ENCODE peak calls at places on chromosomes 2 and 18, in five cellular contexts. W, S, G, V and O are unnamed samples.

GRCh38 chr2:16214861-16215260 is 274.5 kb downstream of the MYCN start:
- DNase-seq in W (no peak), S (no peak), V (no peak), G (no peak), O (no peak)

GRCh38 chr2:150137338-150137737 is 350.1 kb downstream of the RND3 start:
- DNase-seq in G (no peak), S (no peak), W (no peak), V (no peak), O (peak)

GRCh38 chr2:171523339-171523931 is 1.2 kb downstream of the CYBRD1 start:
- DNase-seq in G (peak), S (peak), V (peak), W (peak), O (peak)

GRCh38 chr18:74389991-74390390 is 67.1 kb downstream of the DIPK1C start:
- DNase-seq in V (no peak), W (no peak), S (no peak), G (no peak), O (no peak)

GRCh38 chr2:16201876-16202642 is 261.7 kb downstream of the MYCN start:
- DNase-seq in S (no peak), G (no peak), V (no peak), W (no peak), O (peak)

GRCh38 chr2:84694088-84694622 is 177.9 kb downstream of the DNAH6 start:
- DNase-seq in V (no peak), G (no peak), W (no peak), S (peak), O (no peak)

GRCh38 chr2:162967137-162967536 is 128.6 kb upstream of the KCNH7 start:
- DNase-seq in V (no peak), G (no peak), W (no peak), S (no peak), O (no peak)

GRCh38 chr2:36568533-36569246 is 29.3 kb downstream of the FEZ2 start:
- DNase-seq in V (no peak), G (peak), S (peak), W (peak), O (peak)

GRCh38 chr2:168208652-168209051 is 38.7 kb downstream of the STK39 start:
- DNase-seq in V (no peak), W (no peak), S (no peak), G (peak), O (no peak)

GRCh38 chr2:100813527-100813926 is 6.4 kb upstream of the NPAS2 start:
- DNase-seq in S (no peak), G (peak), V (no peak), W (peak), O (peak)

GRCh38 chr2:168002021-168002553 is 245.3 kb downstream of the STK39 start:
- DNase-seq in G (peak), S (no peak), V (no peak), W (peak), O (peak)

GRCh38 chr2:183091954-183092345 is 13.4 kb downstream of the DUSP19 start:
- DNase-seq in V (no peak), G (no peak), W (no peak), S (no peak), O (no peak)

GRCh38 chr2:183091318-183091953 is 12.9 kb downstream of the DUSP19 start:
- DNase-seq in V (no peak), S (no peak), W (no peak), G (no peak), O (no peak)

GRCh38 chr2:183089192-183089851 is 10.8 kb downstream of the DUSP19 start:
- DNase-seq in W (no peak), V (no peak), S (no peak), G (no peak), O (no peak)

GRCh38 chr2:183088061-183088460 is 9.5 kb downstream of the DUSP19 start:
- DNase-seq in G (no peak), V (no peak), W (no peak), S (no peak), O (no peak)

DNA sequence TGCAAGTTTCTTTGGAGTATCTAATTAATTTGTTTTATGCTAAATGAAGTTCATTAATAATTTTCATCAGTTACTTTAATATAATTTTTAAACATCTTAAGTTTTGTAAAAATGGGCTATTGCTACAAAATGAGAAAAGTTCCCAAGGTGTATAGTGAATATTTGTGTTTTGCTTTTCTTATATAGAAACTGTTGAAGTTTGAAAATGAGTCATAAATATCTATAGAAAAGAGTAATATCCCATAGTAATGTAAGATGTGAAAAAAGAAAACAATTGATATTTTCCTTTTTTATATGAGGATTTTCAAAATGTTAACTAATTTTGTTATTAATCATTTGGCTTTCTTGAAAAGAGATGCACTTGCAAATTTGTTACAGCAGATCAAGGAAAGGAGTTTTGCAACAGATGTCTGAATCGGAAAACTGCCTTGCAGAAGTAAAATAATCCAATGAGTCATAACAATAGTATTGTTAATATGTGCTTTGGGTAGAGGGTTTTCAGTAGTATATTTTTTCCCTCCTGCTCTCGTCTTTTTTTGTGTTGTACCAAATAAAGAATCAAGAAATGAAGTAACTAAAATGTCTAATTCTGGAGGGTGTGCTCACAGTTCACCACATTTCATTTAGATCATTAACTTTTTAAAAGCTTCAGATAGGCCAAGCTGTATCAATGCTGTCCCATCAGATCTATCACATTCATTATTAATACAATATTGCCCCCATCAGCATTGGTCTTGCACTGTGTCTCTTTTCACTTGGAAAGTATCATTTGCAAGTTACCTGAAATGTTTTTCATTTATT is 15.5 kb downstream of the DUSP19 start:
- DNase-seq in V (no peak), G (peak), W (peak), S (no peak), O (peak)
- TF ChIP-seq CTCF in V (no peak), G (no peak), W (no peak), S (no peak), O (no peak)

GRCh38 chr2:216664593-216665034 is 30.7 kb downstream of the IGFBP5 start:
- DNase-seq in S (peak), G (peak), V (no peak), W (no peak), O (peak)
- TF ChIP-seq CTCF in S (no peak), G (peak), V (no peak), W (peak), O (peak)

GRCh38 chr2:23519334-23519651 is 134.3 kb downstream of the KLHL29 start:
- DNase-seq in S (no peak), W (no peak), G (no peak), V (no peak), O (no peak)
- TF ChIP-seq CTCF in S (no peak), W (no peak), G (peak), V (no peak), O (no peak)

GRCh38 chr2:158489366-158490112 is 32.8 kb downstream of the PKP4 start:
- DNase-seq in S (peak), V (no peak), G (no peak), W (no peak), O (no peak)
- TF ChIP-seq CTCF in S (no peak), V (no peak), G (peak), W (no peak), O (no peak)

GRCh38 chr2:425947-426346 is 138.1 kb upstream of the ALKAL2 start:
- DNase-seq in W (no peak), S (no peak), V (no peak), G (no peak), O (no peak)

GRCh38 chr2:424306-425172 is 136.6 kb upstream of the ALKAL2 start:
- DNase-seq in V (no peak), S (no peak), G (peak), W (no peak), O (peak)

GRCh38 chr2:423479-423878 is 135.6 kb upstream of the ALKAL2 start:
- DNase-seq in W (no peak), G (no peak), V (no peak), S (no peak), O (no peak)

GRCh38 chr2:421406-421805 is 133.5 kb upstream of the ALKAL2 start:
- DNase-seq in S (no peak), V (no peak), G (no peak), W (no peak), O (no peak)

DNA sequence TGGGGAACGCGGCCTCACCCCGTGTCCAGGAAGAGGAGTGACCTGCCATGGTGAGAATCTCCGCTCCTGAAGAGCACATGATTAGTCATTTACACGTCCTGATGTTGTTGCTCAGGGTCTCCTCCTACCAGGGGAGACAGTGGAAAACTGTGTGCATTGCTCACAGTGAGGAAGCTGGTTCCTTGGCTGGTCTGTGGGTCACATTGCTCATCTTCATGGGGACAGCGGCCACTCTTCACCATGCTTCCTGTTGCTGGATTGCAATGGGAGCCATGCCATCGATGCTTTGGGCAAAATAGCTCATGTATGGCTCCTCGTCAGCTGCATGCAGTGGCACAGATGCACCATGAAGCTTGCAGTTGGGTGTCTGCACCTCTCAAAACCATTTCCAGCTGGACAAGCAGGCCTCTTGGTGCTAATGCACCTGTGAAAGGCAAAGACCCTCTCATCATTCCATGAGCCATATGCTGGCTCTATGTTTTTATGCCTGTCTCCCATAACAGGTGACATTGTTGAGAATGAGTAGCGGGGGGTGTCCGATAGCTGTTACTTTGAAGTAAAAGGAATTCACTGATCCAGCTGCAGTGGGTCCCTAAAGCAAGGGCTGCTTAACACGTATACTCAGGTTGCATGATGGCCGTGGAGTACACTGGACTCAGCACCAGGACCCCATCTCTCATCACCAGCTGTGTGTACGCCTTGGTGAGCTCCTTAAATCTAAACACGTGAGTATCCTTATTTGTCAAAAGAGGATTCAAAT is 135.0 kb upstream of the ALKAL2 start:
- DNase-seq in S (no peak), V (no peak), W (no peak), G (no peak), O (no peak)
- TF ChIP-seq CTCF in S (no peak), V (no peak), W (no peak), G (no peak), O (no peak)

DNA sequence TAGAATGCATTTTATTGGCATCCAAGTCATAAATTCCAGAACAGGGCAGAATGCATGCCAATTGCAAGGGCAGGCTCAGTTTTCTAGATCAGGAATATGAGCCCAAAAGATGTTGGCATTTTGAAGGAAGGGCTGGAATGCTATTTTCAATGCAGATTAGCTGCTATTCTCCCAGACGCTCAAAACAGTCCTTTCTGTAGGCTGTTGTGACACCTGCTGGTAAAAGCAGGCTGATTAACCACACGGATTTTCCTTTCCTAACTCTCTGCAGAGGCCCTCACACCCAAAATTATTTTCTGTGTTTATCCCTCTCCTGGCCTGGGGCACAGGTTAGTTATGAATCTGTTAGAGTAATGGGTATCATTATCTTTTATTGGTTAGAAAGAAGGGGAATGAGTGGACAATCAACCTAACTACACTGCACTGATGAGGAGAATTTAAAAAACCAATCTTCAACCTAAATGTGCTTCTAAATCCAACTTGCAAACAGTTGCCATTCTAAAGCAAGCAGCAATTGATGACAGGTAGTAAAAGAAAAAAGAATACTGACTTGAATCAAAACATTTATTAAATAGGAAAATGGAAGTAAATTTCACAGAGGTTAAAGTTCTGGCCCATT is 94.0 kb downstream of the PLA2R1 start:
- DNase-seq in W (peak), V (no peak), G (peak), S (peak), O (peak)
- TF ChIP-seq CTCF in W (peak), V (peak), G (peak), S (peak), O (peak)

GRCh38 chr2:159613515-159614336 is 2.6 kb downstream of the BAZ2B start:
- DNase-seq in V (no peak), G (peak), S (peak), W (peak), O (peak)

GRCh38 chr2:159615187-159615935 is 987 bp downstream of the BAZ2B start:
- DNase-seq in G (peak), V (peak), W (peak), S (peak), O (peak)

GRCh38 chr2:159609933-159610523 is 6.3 kb downstream of the BAZ2B start:
- DNase-seq in W (no peak), V (no peak), G (no peak), S (no peak), O (no peak)

GRCh38 chr2:159614534-159615186 is 1.7 kb downstream of the BAZ2B start:
- DNase-seq in W (no peak), G (no peak), S (no peak), V (no peak), O (no peak)

GRCh38 chr2:159612255-159612901 is 4.0 kb downstream of the BAZ2B start:
- DNase-seq in S (peak), W (no peak), G (peak), V (no peak), O (peak)
- TF ChIP-seq CTCF in S (no peak), W (no peak), G (no peak), V (no peak), O (no peak)

GRCh38 chr2:159605441-159606178 is 10.7 kb downstream of the BAZ2B start:
- DNase-seq in G (no peak), W (no peak), V (no peak), S (no peak), O (no peak)
- TF ChIP-seq CTCF in G (no peak), W (no peak), V (no peak), S (no peak), O (no peak)

GRCh38 chr18:2906522-2907458 is 60.0 kb downstream of the EMILIN2 start:
- DNase-seq in V (no peak), S (peak), G (no peak), W (no peak), O (no peak)
- TF ChIP-seq CTCF in V (no peak), S (no peak), G (peak), W (peak), O (peak)